ENCODE peak calls at places on chromosomes 4 and X, in six cellular contexts. One of them, this sample, is unnamed.

GRCh38 chr4:94410678-94411206 is 41.0 kb upstream of the PDLIM5 start:
- DNase-seq in substantia nigra: no peak
- DNase-seq in DMS153: no peak
- DNase-seq in choroid plexus epithelial cell: peak
- DNase-seq in pancreas: no peak
- DNase-seq in stimulated activated naive CD8-positive, alpha-beta T cell treated with anti-CD3 and anti-CD28 coated beads, Interleukin-15, amount 100 ng/mL, for 72 hours: no peak
- DNase-seq in this sample: no peak

GRCh38 chr4:115259651-115260050 is 146.2 kb upstream of the NDST4 start:
- DNase-seq in substantia nigra: no peak
- DNase-seq in DMS153: no peak
- DNase-seq in choroid plexus epithelial cell: no peak
- DNase-seq in pancreas: no peak
- DNase-seq in stimulated activated naive CD8-positive, alpha-beta T cell treated with anti-CD3 and anti-CD28 coated beads, Interleukin-15, amount 100 ng/mL, for 72 hours: no peak
- DNase-seq in this sample: no peak

GRCh38 chr4:27154706-27155105 is 294.1 kb downstream of the STIM2 start:
- DNase-seq in substantia nigra: no peak
- DNase-seq in DMS153: no peak
- DNase-seq in choroid plexus epithelial cell: peak
- DNase-seq in pancreas: no peak
- DNase-seq in stimulated activated naive CD8-positive, alpha-beta T cell treated with anti-CD3 and anti-CD28 coated beads, Interleukin-15, amount 100 ng/mL, for 72 hours: no peak
- DNase-seq in this sample: peak

GRCh38 chr4:41541697-41542096 is 3.7 kb downstream of the LIMCH1 start:
- DNase-seq in substantia nigra: no peak
- DNase-seq in DMS153: no peak
- DNase-seq in choroid plexus epithelial cell: no peak
- DNase-seq in pancreas: no peak
- DNase-seq in stimulated activated naive CD8-positive, alpha-beta T cell treated with anti-CD3 and anti-CD28 coated beads, Interleukin-15, amount 100 ng/mL, for 72 hours: no peak
- DNase-seq in this sample: peak

GRCh38 chr4:16019666-16020065 is 56.7 kb upstream of the FGFBP2 start:
- DNase-seq in substantia nigra: no peak
- DNase-seq in DMS153: no peak
- DNase-seq in choroid plexus epithelial cell: no peak
- DNase-seq in pancreas: no peak
- DNase-seq in stimulated activated naive CD8-positive, alpha-beta T cell treated with anti-CD3 and anti-CD28 coated beads, Interleukin-15, amount 100 ng/mL, for 72 hours: no peak
- DNase-seq in this sample: peak

GRCh38 chr4:78288327-78288726 is 231.2 kb downstream of the FRAS1 start:
- DNase-seq in substantia nigra: no peak
- DNase-seq in DMS153: no peak
- DNase-seq in choroid plexus epithelial cell: peak
- DNase-seq in pancreas: no peak
- DNase-seq in stimulated activated naive CD8-positive, alpha-beta T cell treated with anti-CD3 and anti-CD28 coated beads, Interleukin-15, amount 100 ng/mL, for 72 hours: no peak
- DNase-seq in this sample: peak

GRCh38 chr4:119093042-119093827 is 42.4 kb upstream of the MYOZ2 start:
- DNase-seq in substantia nigra: no peak
- DNase-seq in DMS153: no peak
- DNase-seq in choroid plexus epithelial cell: no peak
- DNase-seq in pancreas: no peak
- DNase-seq in stimulated activated naive CD8-positive, alpha-beta T cell treated with anti-CD3 and anti-CD28 coated beads, Interleukin-15, amount 100 ng/mL, for 72 hours: no peak
- DNase-seq in this sample: no peak

GRCh38 chr4:42995343-42995944 is 102.9 kb downstream of the GRXCR1 start:
- DNase-seq in substantia nigra: no peak
- DNase-seq in DMS153: peak
- DNase-seq in choroid plexus epithelial cell: peak
- DNase-seq in pancreas: no peak
- DNase-seq in stimulated activated naive CD8-positive, alpha-beta T cell treated with anti-CD3 and anti-CD28 coated beads, Interleukin-15, amount 100 ng/mL, for 72 hours: no peak
- DNase-seq in this sample: peak

GRCh38 chrX:153972368-153973126 is at the start of gene TMEM187:
- DNase-seq in substantia nigra: peak
- DNase-seq in DMS153: peak
- DNase-seq in choroid plexus epithelial cell: peak
- DNase-seq in pancreas: peak
- DNase-seq in stimulated activated naive CD8-positive, alpha-beta T cell treated with anti-CD3 and anti-CD28 coated beads, Interleukin-15, amount 100 ng/mL, for 72 hours: peak
- DNase-seq in this sample: peak

GRCh38 chrX:25442501-25442900 is 426.7 kb upstream of the ARX start:
- DNase-seq in substantia nigra: no peak
- DNase-seq in DMS153: peak
- DNase-seq in choroid plexus epithelial cell: peak
- DNase-seq in pancreas: no peak
- DNase-seq in stimulated activated naive CD8-positive, alpha-beta T cell treated with anti-CD3 and anti-CD28 coated beads, Interleukin-15, amount 100 ng/mL, for 72 hours: no peak
- DNase-seq in this sample: no peak

GRCh38 chr4:180734753-180735432 is 1508.3 kb upstream of the TENM3 start:
- DNase-seq in substantia nigra: no peak
- DNase-seq in DMS153: no peak
- DNase-seq in choroid plexus epithelial cell: no peak
- DNase-seq in pancreas: no peak
- DNase-seq in stimulated activated naive CD8-positive, alpha-beta T cell treated with anti-CD3 and anti-CD28 coated beads, Interleukin-15, amount 100 ng/mL, for 72 hours: no peak
- DNase-seq in this sample: no peak

GRCh38 chr4:105155426-105155825 is 8.8 kb downstream of the TET2 start:
- DNase-seq in substantia nigra: no peak
- DNase-seq in DMS153: no peak
- DNase-seq in choroid plexus epithelial cell: no peak
- DNase-seq in pancreas: no peak
- DNase-seq in stimulated activated naive CD8-positive, alpha-beta T cell treated with anti-CD3 and anti-CD28 coated beads, Interleukin-15, amount 100 ng/mL, for 72 hours: no peak
- DNase-seq in this sample: no peak

GRCh38 chrX:20350598-20350997 is 83.9 kb upstream of the RPS6KA3 start:
- DNase-seq in substantia nigra: no peak
- DNase-seq in DMS153: no peak
- DNase-seq in choroid plexus epithelial cell: no peak
- DNase-seq in pancreas: no peak
- DNase-seq in stimulated activated naive CD8-positive, alpha-beta T cell treated with anti-CD3 and anti-CD28 coated beads, Interleukin-15, amount 100 ng/mL, for 72 hours: no peak
- DNase-seq in this sample: no peak

GRCh38 chr4:171378323-171378722 is 434.9 kb upstream of the GALNTL6 start:
- DNase-seq in substantia nigra: no peak
- DNase-seq in DMS153: no peak
- DNase-seq in choroid plexus epithelial cell: peak
- DNase-seq in pancreas: no peak
- DNase-seq in stimulated activated naive CD8-positive, alpha-beta T cell treated with anti-CD3 and anti-CD28 coated beads, Interleukin-15, amount 100 ng/mL, for 72 hours: no peak
- DNase-seq in this sample: peak

GRCh38 chr4:17619416-17620105 is 5.1 kb downstream of the MED28 start:
- DNase-seq in substantia nigra: no peak
- DNase-seq in DMS153: no peak
- DNase-seq in choroid plexus epithelial cell: peak
- DNase-seq in pancreas: no peak
- DNase-seq in stimulated activated naive CD8-positive, alpha-beta T cell treated with anti-CD3 and anti-CD28 coated beads, Interleukin-15, amount 100 ng/mL, for 72 hours: no peak
- DNase-seq in this sample: no peak

GRCh38 chrX:115958687-115959359 is 211.7 kb upstream of the AGTR2 start:
- DNase-seq in substantia nigra: no peak
- DNase-seq in DMS153: peak
- DNase-seq in choroid plexus epithelial cell: no peak
- DNase-seq in pancreas: no peak
- DNase-seq in stimulated activated naive CD8-positive, alpha-beta T cell treated with anti-CD3 and anti-CD28 coated beads, Interleukin-15, amount 100 ng/mL, for 72 hours: no peak
- DNase-seq in this sample: no peak

GRCh38 chr4:7067523-7068278 is at the start of gene GRPEL1:
- DNase-seq in substantia nigra: peak
- DNase-seq in DMS153: peak
- DNase-seq in choroid plexus epithelial cell: peak
- DNase-seq in pancreas: peak
- DNase-seq in stimulated activated naive CD8-positive, alpha-beta T cell treated with anti-CD3 and anti-CD28 coated beads, Interleukin-15, amount 100 ng/mL, for 72 hours: peak
- DNase-seq in this sample: peak

GRCh38 chrX:24619647-24620046 is 27.5 kb downstream of the PCYT1B start:
- DNase-seq in substantia nigra: no peak
- DNase-seq in DMS153: peak
- DNase-seq in choroid plexus epithelial cell: peak
- DNase-seq in pancreas: no peak
- DNase-seq in stimulated activated naive CD8-positive, alpha-beta T cell treated with anti-CD3 and anti-CD28 coated beads, Interleukin-15, amount 100 ng/mL, for 72 hours: no peak
- DNase-seq in this sample: peak

GRCh38 chr4:107183155-107183774 is 147.2 kb upstream of the DKK2 start:
- DNase-seq in substantia nigra: no peak
- DNase-seq in DMS153: peak
- DNase-seq in choroid plexus epithelial cell: peak
- DNase-seq in pancreas: peak
- DNase-seq in stimulated activated naive CD8-positive, alpha-beta T cell treated with anti-CD3 and anti-CD28 coated beads, Interleukin-15, amount 100 ng/mL, for 72 hours: no peak
- DNase-seq in this sample: peak

GRCh38 chr4:146428298-146428697 is 93.4 kb downstream of the SLC10A7 start:
- DNase-seq in substantia nigra: no peak
- DNase-seq in DMS153: no peak
- DNase-seq in choroid plexus epithelial cell: peak
- DNase-seq in pancreas: no peak
- DNase-seq in stimulated activated naive CD8-positive, alpha-beta T cell treated with anti-CD3 and anti-CD28 coated beads, Interleukin-15, amount 100 ng/mL, for 72 hours: no peak
- DNase-seq in this sample: no peak

GRCh38 chr4:133903029-133903428 is 298.6 kb downstream of the PABPC4L start:
- DNase-seq in substantia nigra: no peak
- DNase-seq in DMS153: no peak
- DNase-seq in choroid plexus epithelial cell: no peak
- DNase-seq in pancreas: no peak
- DNase-seq in stimulated activated naive CD8-positive, alpha-beta T cell treated with anti-CD3 and anti-CD28 coated beads, Interleukin-15, amount 100 ng/mL, for 72 hours: no peak
- DNase-seq in this sample: no peak

GRCh38 chr4:169115897-169116254 is 105.8 kb upstream of the CBR4 start:
- DNase-seq in substantia nigra: no peak
- DNase-seq in DMS153: no peak
- DNase-seq in choroid plexus epithelial cell: peak
- DNase-seq in pancreas: peak
- DNase-seq in stimulated activated naive CD8-positive, alpha-beta T cell treated with anti-CD3 and anti-CD28 coated beads, Interleukin-15, amount 100 ng/mL, for 72 hours: no peak
- DNase-seq in this sample: peak

GRCh38 chr4:100469555-100469954 is 48.3 kb downstream of the EMCN start:
- DNase-seq in substantia nigra: no peak
- DNase-seq in DMS153: no peak
- DNase-seq in choroid plexus epithelial cell: no peak
- DNase-seq in pancreas: no peak
- DNase-seq in stimulated activated naive CD8-positive, alpha-beta T cell treated with anti-CD3 and anti-CD28 coated beads, Interleukin-15, amount 100 ng/mL, for 72 hours: no peak
- DNase-seq in this sample: no peak

GRCh38 chr4:114229721-114230120 is 250.3 kb upstream of the ARSJ start:
- DNase-seq in substantia nigra: no peak
- DNase-seq in DMS153: no peak
- DNase-seq in choroid plexus epithelial cell: no peak
- DNase-seq in pancreas: no peak
- DNase-seq in stimulated activated naive CD8-positive, alpha-beta T cell treated with anti-CD3 and anti-CD28 coated beads, Interleukin-15, amount 100 ng/mL, for 72 hours: no peak
- DNase-seq in this sample: no peak

GRCh38 chr4:108834167-108834566 is 71.3 kb upstream of the ETNPPL start:
- DNase-seq in substantia nigra: no peak
- DNase-seq in DMS153: no peak
- DNase-seq in choroid plexus epithelial cell: peak
- DNase-seq in pancreas: no peak
- DNase-seq in stimulated activated naive CD8-positive, alpha-beta T cell treated with anti-CD3 and anti-CD28 coated beads, Interleukin-15, amount 100 ng/mL, for 72 hours: no peak
- DNase-seq in this sample: peak

GRCh38 chr4:99336553-99336952 is 15.4 kb upstream of the ADH1B start:
- DNase-seq in substantia nigra: no peak
- DNase-seq in DMS153: no peak
- DNase-seq in choroid plexus epithelial cell: no peak
- DNase-seq in pancreas: no peak
- DNase-seq in stimulated activated naive CD8-positive, alpha-beta T cell treated with anti-CD3 and anti-CD28 coated beads, Interleukin-15, amount 100 ng/mL, for 72 hours: no peak
- DNase-seq in this sample: no peak

GRCh38 chrX:16828126-16828908 is 41.8 kb downstream of the RBBP7 start:
- DNase-seq in substantia nigra: no peak
- DNase-seq in DMS153: no peak
- DNase-seq in choroid plexus epithelial cell: peak
- DNase-seq in pancreas: no peak
- DNase-seq in stimulated activated naive CD8-positive, alpha-beta T cell treated with anti-CD3 and anti-CD28 coated beads, Interleukin-15, amount 100 ng/mL, for 72 hours: no peak
- DNase-seq in this sample: peak

GRCh38 chr4:36082817-36083216 is 161.5 kb downstream of the ARAP2 start:
- DNase-seq in substantia nigra: no peak
- DNase-seq in DMS153: no peak
- DNase-seq in choroid plexus epithelial cell: no peak
- DNase-seq in pancreas: no peak
- DNase-seq in stimulated activated naive CD8-positive, alpha-beta T cell treated with anti-CD3 and anti-CD28 coated beads, Interleukin-15, amount 100 ng/mL, for 72 hours: no peak
- DNase-seq in this sample: no peak

GRCh38 chrX:40130207-40130606 is 32.4 kb upstream of the BCOR start:
- DNase-seq in substantia nigra: no peak
- DNase-seq in DMS153: no peak
- DNase-seq in choroid plexus epithelial cell: peak
- DNase-seq in pancreas: no peak
- DNase-seq in stimulated activated naive CD8-positive, alpha-beta T cell treated with anti-CD3 and anti-CD28 coated beads, Interleukin-15, amount 100 ng/mL, for 72 hours: no peak
- DNase-seq in this sample: peak

GRCh38 chrX:134548844-134549205 is 88.9 kb downstream of the HPRT1 start:
- DNase-seq in substantia nigra: no peak
- DNase-seq in DMS153: no peak
- DNase-seq in choroid plexus epithelial cell: no peak
- DNase-seq in pancreas: no peak
- DNase-seq in stimulated activated naive CD8-positive, alpha-beta T cell treated with anti-CD3 and anti-CD28 coated beads, Interleukin-15, amount 100 ng/mL, for 72 hours: no peak
- DNase-seq in this sample: no peak

GRCh38 chr4:138111462-138112000 is 130.6 kb downstream of the SLC7A11 start:
- DNase-seq in substantia nigra: no peak
- DNase-seq in DMS153: no peak
- DNase-seq in choroid plexus epithelial cell: peak
- DNase-seq in pancreas: no peak
- DNase-seq in stimulated activated naive CD8-positive, alpha-beta T cell treated with anti-CD3 and anti-CD28 coated beads, Interleukin-15, amount 100 ng/mL, for 72 hours: no peak
- DNase-seq in this sample: peak

GRCh38 chrX:3231766-3232165 is 114.7 kb downstream of the MXRA5 start:
- DNase-seq in substantia nigra: no peak
- DNase-seq in DMS153: no peak
- DNase-seq in choroid plexus epithelial cell: peak
- DNase-seq in pancreas: no peak
- DNase-seq in stimulated activated naive CD8-positive, alpha-beta T cell treated with anti-CD3 and anti-CD28 coated beads, Interleukin-15, amount 100 ng/mL, for 72 hours: no peak
- DNase-seq in this sample: peak

GRCh38 chrX:101265869-101266428 is 25.2 kb downstream of the TAF7L start:
- DNase-seq in substantia nigra: no peak
- DNase-seq in DMS153: no peak
- DNase-seq in choroid plexus epithelial cell: peak
- DNase-seq in pancreas: no peak
- DNase-seq in stimulated activated naive CD8-positive, alpha-beta T cell treated with anti-CD3 and anti-CD28 coated beads, Interleukin-15, amount 100 ng/mL, for 72 hours: no peak
- DNase-seq in this sample: peak

GRCh38 chr4:2370597-2371320 is 47.7 kb downstream of the ZFYVE28 start:
- DNase-seq in substantia nigra: no peak
- DNase-seq in DMS153: no peak
- DNase-seq in choroid plexus epithelial cell: no peak
- DNase-seq in pancreas: no peak
- DNase-seq in stimulated activated naive CD8-positive, alpha-beta T cell treated with anti-CD3 and anti-CD28 coated beads, Interleukin-15, amount 100 ng/mL, for 72 hours: no peak
- DNase-seq in this sample: no peak

GRCh38 chrX:143568467-143568866 is 51.2 kb upstream of the SPANXN3 start:
- DNase-seq in substantia nigra: no peak
- DNase-seq in DMS153: no peak
- DNase-seq in choroid plexus epithelial cell: no peak
- DNase-seq in pancreas: no peak
- DNase-seq in stimulated activated naive CD8-positive, alpha-beta T cell treated with anti-CD3 and anti-CD28 coated beads, Interleukin-15, amount 100 ng/mL, for 72 hours: no peak
- DNase-seq in this sample: no peak

GRCh38 chr4:55545681-55546632 is 752 bp downstream of the CLOCK start:
- DNase-seq in substantia nigra: peak
- DNase-seq in DMS153: peak
- DNase-seq in choroid plexus epithelial cell: peak
- DNase-seq in pancreas: peak
- DNase-seq in stimulated activated naive CD8-positive, alpha-beta T cell treated with anti-CD3 and anti-CD28 coated beads, Interleukin-15, amount 100 ng/mL, for 72 hours: peak
- DNase-seq in this sample: peak

This sample was measured in astrocyte.